ENCODE peak calls at places on chromosomes 13 and 19, in four cellular contexts. H is ovary, I is IMR-90, A is H54. M is an unnamed sample.

GRCh38 chr13:77698211-77699058 is 948 bp downstream of the SLAIN1 start:
- DNase-seq in I (no peak), A (no peak), H (peak; percentile 25), M (peak; percentile 8)

GRCh38 chr13:30873519-30873918 is 32.6 kb upstream of the MEDAG start:
- DNase-seq in A (no peak), H (no peak), I (peak; percentile 19), M (no peak)

GRCh38 chr13:25217023-25217909 is 45.2 kb upstream of the AMER2 start:
- DNase-seq in A (peak; percentile 11), H (no peak), I (peak; percentile 70), M (no peak)

GRCh38 chr19:57653689-57654088 is 15.0 kb upstream of the ZSCAN4 start:
- DNase-seq in I (no peak), H (no peak), A (no peak), M (no peak)

GRCh38 chr13:24668955-24669354 is 11.3 kb upstream of the ATP12A start:
- DNase-seq in H (no peak), I (no peak), A (no peak), M (no peak)

GRCh38 chr13:45367358-45367757 is 26.4 kb upstream of the TPT1 start:
- DNase-seq in A (peak; percentile 71), H (no peak), I (peak; percentile 94), M (no peak)

GRCh38 chr19:40759352-40759751 is 8.3 kb downstream of the SNRPA start:
- DNase-seq in I (no peak), A (no peak), H (no peak), M (no peak)

GRCh38 chr19:40862785-40863184 is 12.5 kb upstream of the CYP2A6 start:
- DNase-seq in I (no peak), H (no peak), A (no peak), M (no peak)

GRCh38 chr19:40695881-40696280 is 5.4 kb upstream of the NUMBL start:
- DNase-seq in I (no peak), H (no peak), A (no peak), M (no peak)

GRCh38 chr13:25210842-25211241 is 38.8 kb upstream of the AMER2 start:
- DNase-seq in A (no peak), H (no peak), I (no peak), M (no peak)

GRCh38 chr13:97496511-97496910 is 62.5 kb downstream of the RAP2A start:
- DNase-seq in I (no peak), A (no peak), H (no peak), M (no peak)

GRCh38 chr13:44622259-44622658 is 46.1 kb upstream of the TSC22D1 start:
- DNase-seq in A (no peak), I (no peak), H (no peak), M (no peak)

GRCh38 chr13:27012482-27013197 is 159.0 kb downstream of the USP12 start:
- DNase-seq in I (peak; percentile 89), H (no peak), A (no peak), M (no peak)

GRCh38 chr19:46574533-46574932 is 26.6 kb upstream of the CALM3 start:
- DNase-seq in I (no peak), A (no peak), H (no peak), M (no peak)

GRCh38 chr19:17797397-17798201 is 2.7 kb downstream of the B3GNT3 start:
- DNase-seq in I (no peak), H (no peak), A (peak; percentile 89), M (no peak)

GRCh38 chr13:96090240-96091101 is 564 bp downstream of the HS6ST3 start:
- DNase-seq in H (peak; percentile 18), A (no peak), I (no peak), M (no peak)

GRCh38 chr19:55675661-55676354 is 782 bp downstream of the EPN1 start:
- DNase-seq in A (no peak), H (no peak), I (no peak), M (no peak)

GRCh38 chr13:28606466-28606865 is 52.5 kb upstream of the POMP start:
- DNase-seq in A (no peak), H (no peak), I (peak; percentile 19), M (no peak)

GRCh38 chr19:31351212-31352193 is 2.3 kb upstream of the TSHZ3 start:
- DNase-seq in I (peak; percentile 63), A (peak; percentile 90), H (peak; percentile 74), M (no peak)

GRCh38 chr13:34391071-34391470 is 551.0 kb upstream of the NBEA start:
- DNase-seq in H (no peak), I (peak; percentile 5), A (no peak), M (no peak)

GRCh38 chr13:46633416-46633815 is 80.4 kb downstream of the LRCH1 start:
- DNase-seq in I (peak; percentile 88), H (no peak), A (peak; percentile 6), M (no peak)

GRCh38 chr13:48626077-48626449 is 27.7 kb upstream of the CYSLTR2 start:
- DNase-seq in I (peak; percentile 53), A (no peak), H (no peak), M (no peak)

GRCh38 chr13:92320323-92320722 is 906.3 kb upstream of the GPC6 start:
- DNase-seq in H (no peak), A (no peak), I (no peak), M (no peak)

GRCh38 chr13:89940383-89940782 is 1407.1 kb upstream of the MIR17HG start:
- DNase-seq in A (no peak), H (no peak), I (no peak), M (no peak)
- TF ChIP-seq POLR2A in A (no peak), H (no peak), I (no peak), M (no peak)

GRCh38 chr19:13097331-13098258 is 5.1 kb downstream of the LYL1 start:
- DNase-seq in H (peak; percentile 76), A (no peak), I (no peak), M (peak; percentile 49)

GRCh38 chr19:13100871-13101589 is 1.6 kb downstream of the LYL1 start:
- DNase-seq in A (no peak), I (no peak), H (peak; percentile 46), M (no peak)

GRCh38 chr19:13100031-13100588 is 2.5 kb downstream of the LYL1 start:
- DNase-seq in H (peak; percentile 34), I (no peak), A (peak; percentile 63), M (no peak)

GRCh38 chr19:13098291-13099072 is 4.2 kb downstream of the LYL1 start:
- DNase-seq in H (peak; percentile 56), I (no peak), A (no peak), M (no peak)

DNA sequence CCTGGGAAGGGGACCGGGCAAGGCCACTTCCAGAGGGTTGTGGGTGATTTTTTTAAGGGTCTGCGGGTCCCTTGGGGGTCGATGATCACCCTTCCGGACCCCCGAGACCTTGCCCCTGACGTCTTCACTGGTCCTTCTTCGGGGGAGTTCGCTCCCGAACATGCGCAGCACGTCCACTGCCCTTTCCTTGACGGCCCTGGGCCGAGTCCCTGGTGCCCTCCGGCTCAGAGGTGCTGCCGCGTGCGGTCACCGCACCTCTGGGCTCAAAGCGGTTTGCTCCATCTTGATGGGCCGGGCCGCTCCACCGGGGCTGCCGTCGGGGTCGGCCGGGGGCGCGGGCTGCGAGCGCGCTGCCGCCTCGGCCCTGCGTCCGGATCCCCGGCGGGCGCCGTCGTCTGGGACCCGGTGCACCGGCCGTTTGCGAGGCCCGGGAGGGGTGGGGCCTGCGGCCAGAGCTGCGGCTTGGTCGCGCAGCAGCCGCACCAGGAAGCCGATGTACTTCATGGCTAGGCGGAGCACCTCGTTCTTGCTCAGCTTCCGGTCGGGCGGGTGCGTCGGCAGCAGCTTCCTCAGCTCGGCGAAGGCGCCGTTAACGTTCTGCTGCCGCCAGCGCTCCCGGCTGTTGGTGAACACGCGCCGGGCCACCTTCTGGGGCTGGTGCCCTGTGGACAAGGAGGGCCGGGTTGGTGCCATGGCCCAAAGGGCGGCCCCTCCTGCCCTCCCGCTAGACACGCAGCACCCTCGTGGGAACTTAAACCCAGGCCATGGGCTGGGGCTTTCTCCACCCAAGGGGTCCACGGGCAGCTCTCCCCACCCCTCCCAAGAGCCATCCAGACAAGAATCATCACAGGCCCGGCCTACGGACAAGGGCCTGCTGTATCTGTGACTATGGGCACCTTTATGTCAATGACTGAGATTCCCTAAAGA is 3.3 kb downstream of the LYL1 start:
- DNase-seq in A (no peak), I (no peak), H (peak; percentile 52), M (peak; percentile 52)
- TF ChIP-seq POLR2A in A (no peak), I (no peak), H (no peak), M (peak; percentile 41)

DNA sequence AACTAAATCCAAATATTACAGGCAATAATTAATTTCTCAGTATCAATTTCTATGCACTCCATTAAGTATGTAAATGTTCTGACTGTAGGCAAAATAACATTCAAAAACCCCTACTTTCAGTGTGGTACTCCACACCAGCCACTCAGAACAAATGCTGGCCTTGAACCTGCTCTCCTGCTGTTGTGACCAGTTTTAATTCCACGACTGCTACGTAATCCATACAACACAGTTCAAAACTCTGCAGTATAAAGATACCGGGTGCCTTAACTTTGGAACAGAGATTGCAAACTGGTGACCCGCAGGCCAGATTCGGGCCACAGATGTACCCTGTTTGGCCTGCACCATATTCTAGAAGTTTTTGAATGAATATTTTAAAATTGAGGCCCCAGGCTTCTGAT is 30.4 kb downstream of the COL4A1 start:
- DNase-seq in A (no peak), H (no peak), I (no peak), M (no peak)
- TF ChIP-seq POLR2A in A (no peak), H (no peak), I (no peak), M (no peak)

DNA sequence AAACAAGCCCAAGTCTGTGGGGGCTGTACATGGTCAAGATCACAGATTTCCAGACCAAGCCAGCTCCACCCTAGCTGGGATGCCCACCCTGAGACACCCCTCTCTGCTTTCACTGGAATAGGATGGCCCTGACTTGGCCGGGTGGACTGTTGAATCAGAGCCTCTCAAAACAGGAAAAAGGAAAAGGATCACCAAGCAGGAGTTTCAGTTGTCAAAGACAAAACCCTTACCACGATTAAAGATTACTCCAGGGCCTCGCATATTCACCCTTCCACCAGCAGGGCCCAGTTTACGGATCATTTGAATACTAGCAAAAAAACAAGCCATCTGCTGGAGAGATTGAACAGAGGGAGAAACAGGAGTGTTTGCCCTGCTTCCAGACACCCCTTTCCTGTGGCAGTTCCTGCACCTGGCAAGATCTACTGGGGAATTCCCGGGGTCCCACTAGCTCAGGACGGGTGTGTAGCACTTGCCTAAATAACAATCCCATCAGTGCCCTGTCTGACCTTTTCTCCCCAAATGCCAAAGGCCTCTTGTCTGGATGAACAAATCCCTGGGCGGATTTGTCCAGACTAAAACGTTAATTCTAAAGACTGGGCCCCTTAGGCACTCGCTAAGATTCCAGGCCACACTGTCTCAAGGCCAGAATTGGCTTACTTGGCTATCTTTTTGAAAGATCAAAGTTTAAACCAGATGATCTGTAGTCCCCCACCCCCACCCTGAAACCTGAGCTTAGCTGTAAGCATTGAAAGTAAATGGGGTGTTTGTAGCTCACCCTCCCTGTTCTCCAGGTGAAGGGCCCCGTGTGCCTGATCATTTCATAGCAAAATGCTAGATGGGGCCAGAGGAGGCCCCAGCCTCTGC is 38.4 kb downstream of the ACTN4 start:
- DNase-seq in A (no peak), I (peak; percentile 73), H (no peak), M (no peak)
- TF ChIP-seq POLR2A in A (no peak), I (no peak), H (no peak), M (no peak)

GRCh38 chr19:21396893-21397572 is at the start of gene ZNF493:
- DNase-seq in H (peak; percentile 93), A (peak; percentile 55), I (peak; percentile 92), M (peak; percentile 99)
- TF ChIP-seq POLR2A in H (peak; percentile 65), A (peak; percentile 45), I (peak; percentile 51), M (peak; percentile 75)

DNA sequence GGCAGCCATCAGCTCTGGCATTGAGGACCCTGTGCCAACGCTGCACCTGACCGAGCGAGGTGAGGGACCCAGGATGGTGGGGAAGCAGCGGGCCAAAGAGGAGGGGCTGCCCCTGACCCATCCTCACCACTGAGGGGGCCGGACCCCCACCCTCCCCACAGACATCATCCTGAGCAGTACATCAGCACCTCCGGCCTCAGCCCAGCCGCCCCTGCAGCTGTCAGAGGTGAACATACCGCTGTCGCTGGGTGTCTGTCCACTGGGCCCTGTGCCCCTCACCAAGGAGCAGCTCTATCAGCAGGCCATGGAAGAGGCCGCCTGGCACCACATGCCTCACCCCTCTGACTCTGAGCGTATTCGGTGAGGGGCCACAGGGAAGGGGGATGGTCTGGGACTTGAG is 7.3 kb downstream of the LENG1 start:
- DNase-seq in A (no peak), I (no peak), H (no peak), M (no peak)
- TF ChIP-seq POLR2A in A (no peak), I (no peak), H (no peak), M (no peak)